ENCODE peak calls at places on chromosome 22, in nine cellular contexts. E is lower lobe of right lung; Q is small intestine; N is left ventricle myocardium inferior; F is Panc1; V is HL-60; U is CD4-positive, alpha-beta memory T cell; Z is suprapubic skin; P is adrenal gland. Y is an unnamed sample.

GRCh38 chr22:32717337-32718240 is 83.9 kb upstream of the TIMP3 start:
- DNase-seq in E (no peak), Q (no peak), N (peak), P (no peak), U (no peak), F (no peak), Z (no peak), V (no peak), Y (peak)

GRCh38 chr22:46007003-46007847 is 30.3 kb upstream of the WNT7B start:
- DNase-seq in N (peak), Q (peak), Z (peak), F (no peak), E (peak), V (peak), U (no peak), P (peak), Y (peak)

GRCh38 chr22:42214625-42215415 is 55.6 kb downstream of the TCF20 start:
- DNase-seq in Q (no peak), E (no peak), P (peak), Z (no peak), F (no peak), V (no peak), N (peak), U (no peak), Y (peak)

GRCh38 chr22:42873361-42873760 is 16.3 kb upstream of the ARFGAP3 start:
- DNase-seq in F (no peak), V (no peak), Z (no peak), U (no peak), Q (no peak), E (no peak), N (no peak), P (no peak), Y (no peak)

GRCh38 chr22:48428556-48429371 is 1398.9 kb downstream of the BRD1 start:
- DNase-seq in F (no peak), Z (peak), V (no peak), Q (peak), N (no peak), U (no peak), E (no peak), P (peak), Y (no peak)

GRCh38 chr22:31400023-31400397 is 606 bp downstream of the DRG1 start:
- DNase-seq in N (no peak), Q (no peak), Z (no peak), P (no peak), V (peak), U (no peak), F (no peak), E (no peak), Y (no peak)

GRCh38 chr22:30425616-30426394 is at the start of gene MTFP1:
- DNase-seq in U (peak), N (peak), V (peak), Q (peak), P (peak), E (peak), F (no peak), Z (peak), Y (peak)

GRCh38 chr22:21942939-21943338 is 9.7 kb downstream of the PPM1F start:
- DNase-seq in Q (no peak), P (no peak), U (no peak), N (no peak), E (no peak), F (no peak), Z (no peak), V (no peak), Y (no peak)

GRCh38 chr22:46738961-46739870 is 1.2 kb upstream of the CERK start:
- DNase-seq in N (no peak), E (no peak), U (peak), Q (peak), V (peak), F (peak), Z (no peak), P (peak), Y (peak)

GRCh38 chr22:39349967-39350802 is at the start of gene SYNGR1:
- DNase-seq in E (peak), V (no peak), F (no peak), Q (no peak), N (no peak), U (peak), P (no peak), Z (no peak), Y (no peak)

GRCh38 chr22:36384766-36385400 is 2.9 kb downstream of the MYH9 start:
- DNase-seq in U (peak), Q (peak), F (no peak), E (no peak), P (no peak), Z (no peak), N (no peak), V (no peak), Y (no peak)

GRCh38 chr22:21450858-21451331 is 16.3 kb upstream of the TMEM191C start:
- DNase-seq in N (no peak), Q (no peak), U (no peak), Z (peak), E (peak), F (no peak), V (peak), P (peak), Y (no peak)

GRCh38 chr22:24133187-24133965 is 47.9 kb upstream of the SUSD2 start:
- DNase-seq in E (peak), Q (no peak), V (no peak), P (no peak), N (peak), F (no peak), Z (no peak), U (peak), Y (peak)

GRCh38 chr22:42684462-42685195 is 35.4 kb upstream of the CYB5R3 start:
- DNase-seq in Z (no peak), U (no peak), V (no peak), E (no peak), Q (no peak), P (no peak), F (no peak), N (no peak), Y (peak)

GRCh38 chr22:23692598-23693291 is 1.9 kb downstream of the RGL4 start:
- DNase-seq in E (no peak), N (no peak), V (no peak), P (no peak), U (no peak), F (no peak), Z (no peak), Q (no peak), Y (no peak)

GRCh38 chr22:27424319-27424718 is 377.2 kb downstream of the MN1 start:
- DNase-seq in V (no peak), P (no peak), N (no peak), U (no peak), E (no peak), Z (no peak), F (no peak), Q (no peak), Y (no peak)

GRCh38 chr22:46674367-46674781 is 54.2 kb downstream of the GRAMD4 start:
- DNase-seq in U (peak), P (peak), E (peak), Q (peak), N (peak), Z (peak), V (peak), F (no peak), Y (peak)

GRCh38 chr22:37048133-37048532 is 3.4 kb upstream of the KCTD17 start:
- DNase-seq in V (no peak), U (no peak), P (no peak), N (no peak), F (no peak), Z (no peak), Q (no peak), E (no peak), Y (no peak)

GRCh38 chr22:48268771-48269552 is 1506.5 kb downstream of the TBC1D22A start:
- DNase-seq in E (peak), N (no peak), Z (peak), P (peak), U (no peak), Q (no peak), V (no peak), F (no peak), Y (no peak)

GRCh38 chr22:46129390-46130041 is 20.8 kb upstream of the PPARA start:
- DNase-seq in Q (no peak), N (peak), E (peak), U (no peak), Z (no peak), V (peak), P (peak), F (no peak), Y (peak)

GRCh38 chr22:38623357-38623756 is 32.8 kb downstream of the FAM227A start:
- DNase-seq in Z (no peak), N (no peak), V (peak), F (no peak), P (no peak), E (no peak), U (no peak), Q (no peak), Y (no peak)

GRCh38 chr22:38830026-38830844 is 13.6 kb downstream of the NPTXR start:
- DNase-seq in E (peak), N (no peak), F (no peak), Z (no peak), Q (no peak), P (no peak), V (no peak), U (no peak), Y (no peak)

GRCh38 chr22:36351921-36352774 is 35.6 kb downstream of the MYH9 start:
- DNase-seq in F (no peak), Q (no peak), P (no peak), E (peak), N (no peak), V (no peak), Z (no peak), U (no peak), Y (no peak)

GRCh38 chr22:46661221-46661851 is 41.1 kb downstream of the GRAMD4 start:
- DNase-seq in Q (peak), N (no peak), E (no peak), P (peak), Z (no peak), U (peak), F (no peak), V (no peak), Y (peak)

GRCh38 chr22:38862375-38863329 is 9.4 kb downstream of the CBX6 start:
- DNase-seq in U (no peak), Q (no peak), E (peak), P (peak), N (no peak), V (no peak), F (no peak), Z (no peak), Y (peak)

GRCh38 chr22:27808730-27809129 is 7.2 kb upstream of the MN1 start:
- DNase-seq in F (no peak), E (no peak), N (no peak), P (no peak), U (no peak), Q (no peak), V (no peak), Z (no peak), Y (no peak)

GRCh38 chr22:32660292-32660691 is 141.2 kb upstream of the TIMP3 start:
- DNase-seq in V (peak), U (peak), Z (no peak), P (peak), Q (peak), F (peak), E (peak), N (peak), Y (peak)

GRCh38 chr22:47561115-47561675 is 798.7 kb downstream of the TBC1D22A start:
- DNase-seq in U (no peak), E (no peak), P (no peak), V (no peak), F (no peak), N (no peak), Z (no peak), Q (no peak), Y (no peak)

GRCh38 chr22:39317084-39317755 is 2.2 kb downstream of the RPL3 start:
- DNase-seq in U (peak), E (peak), F (no peak), P (no peak), V (peak), Z (no peak), N (no peak), Q (no peak), Y (peak)

GRCh38 chr22:23512738-23513137 is 67.4 kb downstream of the IGLL1 start:
- DNase-seq in Z (no peak), P (no peak), U (no peak), E (no peak), Q (no peak), V (no peak), N (no peak), F (no peak), Y (no peak)

GRCh38 chr22:24398409-24398808 is 29.0 kb upstream of the ADORA2A start:
- DNase-seq in N (no peak), F (no peak), V (no peak), Z (no peak), E (no peak), P (no peak), U (no peak), Q (no peak), Y (no peak)

GRCh38 chr22:42313804-42314581 is 43.5 kb upstream of the TCF20 start:
- DNase-seq in U (peak), P (peak), E (no peak), F (peak), N (peak), Q (peak), Z (no peak), V (peak), Y (no peak)

DNA sequence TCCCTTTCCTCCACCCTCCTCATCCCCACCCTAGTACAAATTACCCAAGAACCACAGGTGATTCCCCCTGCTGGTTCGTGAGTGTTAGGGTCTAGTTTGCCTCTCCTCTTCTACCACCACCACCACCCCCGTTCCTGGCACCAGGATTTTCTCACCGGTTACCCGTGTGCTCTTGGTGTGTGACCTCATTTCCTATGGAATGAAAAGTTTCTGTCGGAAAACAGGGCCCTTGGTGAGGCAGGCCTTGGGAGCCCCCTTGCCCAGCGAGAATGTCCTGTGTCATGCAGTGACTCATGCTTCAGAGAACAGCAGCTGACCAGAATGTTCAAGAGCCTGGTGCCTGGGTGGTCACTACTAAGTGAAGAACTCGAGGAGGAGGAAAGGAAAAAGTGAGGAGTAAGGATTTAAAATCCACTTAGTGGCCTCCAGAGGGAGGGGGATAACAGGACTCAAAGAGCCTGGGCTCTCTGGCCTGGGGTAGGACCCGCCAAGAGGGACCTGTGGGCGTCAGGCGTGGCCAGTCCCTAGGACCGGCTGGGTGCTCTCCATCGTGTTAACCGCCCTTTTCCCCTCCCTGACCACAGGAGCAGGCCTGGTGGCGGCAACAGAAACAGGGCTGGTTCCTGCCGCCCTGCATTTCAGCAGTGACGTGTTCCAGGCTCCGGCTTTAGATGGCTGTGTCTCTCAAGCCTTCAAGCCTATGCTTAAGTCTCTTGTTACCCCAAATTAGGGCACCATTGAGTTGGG is 30.2 kb downstream of the C22orf31 start:
- DNase-seq in E (peak), V (no peak), P (peak), U (no peak), Q (no peak), F (peak), N (no peak), Z (peak), Y (peak)
- H3K4me3 ChIP-seq in E (peak), V (no peak), P (no peak), U (no peak), Q (no peak), F (peak), N (peak), Z (peak), Y (no peak)

GRCh38 chr22:17769013-17769715 is 5.1 kb downstream of the BID start:
- DNase-seq in F (no peak), U (no peak), P (no peak), V (no peak), Z (peak), N (no peak), Q (no peak), E (peak), Y (peak)
- H3K27ac ChIP-seq in F (no peak), U (no peak), P (no peak), V (peak), Z (no peak), N (no peak), Q (peak), E (peak), Y (no peak)

GRCh38 chr22:44667829-44668189 is 34.2 kb upstream of the PRR5 start:
- DNase-seq in Z (no peak), F (no peak), P (no peak), N (no peak), Q (peak), V (no peak), E (peak), U (peak), Y (no peak)
- H3K4me3 ChIP-seq in Z (peak), F (peak), P (no peak), N (peak), Q (no peak), V (no peak), E (peak), U (peak), Y (peak)

GRCh38 chr22:19680287-19680881 is 33.9 kb upstream of the SEPTIN5 start:
- DNase-seq in N (no peak), Q (no peak), F (no peak), P (no peak), E (no peak), V (no peak), Z (no peak), U (no peak), Y (no peak)
- H3K27ac ChIP-seq in N (no peak), Q (no peak), F (no peak), P (no peak), E (no peak), V (no peak), Z (no peak), U (no peak), Y (no peak)

GRCh38 chr22:49971232-49972162 is 10.9 kb downstream of the PIM3 start:
- DNase-seq in F (no peak), Q (peak), E (peak), V (peak), P (peak), N (peak), U (peak), Z (peak), Y (peak)
- H3K4me3 ChIP-seq in F (peak), Q (peak), E (peak), V (peak), P (peak), N (peak), U (peak), Z (peak), Y (peak)

GRCh38 chr22:26302726-26303125 is 126.3 kb upstream of the ASPHD2 start:
- DNase-seq in N (no peak), P (no peak), E (no peak), F (no peak), Q (no peak), U (no peak), Z (no peak), V (no peak), Y (no peak)
- H3K27ac ChIP-seq in N (no peak), P (no peak), E (no peak), F (no peak), Q (no peak), U (no peak), Z (no peak), V (no peak), Y (no peak)

GRCh38 chr22:40535642-40536041 is 100.9 kb downstream of the MRTFA start:
- DNase-seq in Q (no peak), E (no peak), V (no peak), Z (no peak), U (no peak), F (no peak), P (no peak), N (no peak), Y (no peak)

GRCh38 chr22:40535189-40535512 is 101.4 kb downstream of the MRTFA start:
- DNase-seq in V (no peak), U (no peak), F (no peak), Z (no peak), P (no peak), N (no peak), Q (no peak), E (no peak), Y (no peak)

GRCh38 chr22:40534379-40535188 is 101.9 kb downstream of the MRTFA start:
- DNase-seq in Q (no peak), Z (no peak), U (no peak), F (no peak), N (no peak), P (no peak), V (peak), E (no peak), Y (no peak)

GRCh38 chr22:40531951-40532900 is 104.3 kb downstream of the MRTFA start:
- DNase-seq in N (no peak), Q (no peak), P (no peak), E (no peak), F (no peak), Z (no peak), U (no peak), V (no peak), Y (no peak)

DNA sequence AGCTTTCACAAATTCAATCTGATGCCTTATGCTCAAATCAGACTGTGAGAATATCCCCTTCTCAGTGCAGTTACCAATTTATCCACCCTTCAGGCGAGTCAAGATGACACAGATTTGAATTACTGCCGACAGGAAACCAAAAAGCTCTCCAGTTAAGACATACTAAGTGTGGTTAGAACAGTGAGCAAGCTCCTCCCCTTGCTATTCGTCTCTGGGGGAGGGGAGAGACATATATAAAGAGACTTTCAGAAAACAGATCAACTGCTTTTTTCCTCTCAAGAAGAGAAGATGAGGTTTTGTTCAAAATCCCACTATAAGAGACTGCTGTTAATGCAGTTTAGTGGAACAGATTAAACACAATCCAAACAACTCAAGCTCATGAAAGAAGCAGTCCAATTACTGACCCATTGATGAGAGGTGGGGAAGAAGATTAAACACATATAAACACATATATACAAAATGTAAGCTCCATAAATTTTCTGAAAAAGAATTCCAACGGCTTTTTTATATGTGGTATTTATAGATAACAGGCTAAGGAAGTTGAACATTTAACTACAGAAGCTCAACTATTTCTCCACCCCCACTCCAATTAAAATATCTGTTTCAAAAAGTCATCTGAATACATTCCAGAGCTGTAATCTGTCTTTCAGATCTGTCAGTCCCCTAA is 102.7 kb downstream of the MRTFA start:
- DNase-seq in U (peak), Z (no peak), P (no peak), Q (peak), V (peak), E (no peak), F (no peak), N (no peak), Y (no peak)
- H3K4me3 ChIP-seq in U (peak), Z (peak), P (no peak), Q (no peak), V (no peak), E (peak), F (peak), N (peak), Y (peak)

DNA sequence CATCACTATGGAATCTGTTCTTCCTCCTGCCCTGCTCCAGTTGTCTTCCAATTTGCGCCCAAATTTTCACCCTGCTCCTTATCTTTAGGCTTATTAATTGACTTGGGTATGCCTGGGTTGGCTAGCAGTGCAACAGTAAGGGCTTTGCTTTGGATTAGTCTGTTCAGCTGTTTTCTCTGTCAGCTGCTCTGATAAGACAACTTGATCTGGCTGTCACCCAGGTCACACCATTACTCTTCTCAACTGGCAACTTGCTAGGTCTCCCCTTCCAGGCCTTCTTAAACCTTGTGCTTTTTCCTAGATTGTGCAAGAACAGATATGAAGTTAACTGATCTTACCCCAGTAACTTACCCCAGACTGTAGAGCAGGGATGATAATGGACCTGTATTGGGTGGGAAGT is 357.8 kb upstream of the LARGE1 start:
- DNase-seq in V (no peak), U (no peak), P (no peak), E (no peak), Z (no peak), Q (no peak), N (no peak), F (no peak), Y (no peak)
- H3K27ac ChIP-seq in V (no peak), U (no peak), P (no peak), E (no peak), Z (no peak), Q (no peak), N (no peak), F (no peak), Y (no peak)

DNA sequence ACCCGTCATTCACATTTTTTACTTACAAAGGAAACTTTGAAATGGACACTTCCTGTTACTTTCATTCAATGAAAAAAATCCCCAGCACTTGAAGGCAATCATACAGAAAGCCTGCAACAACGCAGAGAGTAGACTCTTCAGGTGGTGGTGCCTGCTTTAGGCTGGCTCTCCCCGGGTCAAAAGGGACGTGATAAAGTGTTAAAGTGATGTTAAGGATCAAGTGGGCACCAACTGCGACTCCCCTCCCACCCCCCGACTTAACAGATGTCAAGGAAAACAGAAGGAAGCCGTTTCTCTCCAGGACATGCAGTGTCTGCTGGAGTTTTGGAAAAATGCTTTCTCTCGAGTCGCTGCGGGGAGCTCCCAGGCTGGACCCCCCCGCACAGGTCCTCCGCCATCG is 414 bp upstream of the PNPLA3 start:
- DNase-seq in F (no peak), E (no peak), Q (no peak), V (peak), U (peak), P (no peak), N (no peak), Z (no peak), Y (no peak)
- H3K4me3 ChIP-seq in F (peak), E (peak), Q (peak), V (peak), U (no peak), P (no peak), N (peak), Z (peak), Y (peak)

Y was measured in right cardiac atrium.